ENCODE peak calls at places on chromosomes 4 and X, in nine cellular contexts. Z is HT1080; S is ACHN; L is uterus; J is caudate nucleus; M is activated naive CD4-positive, alpha-beta T cell; X is GM13976; Y is psoas muscle; P is GM03348. R is an unnamed sample.

GRCh38 chr4:19304028-19304427 is 947.7 kb upstream of the SLIT2 start:
- DNase-seq in J (no peak), S (no peak), Y (no peak), X (no peak), P (no peak), L (no peak), Z (no peak), M (no peak), R (no peak)

GRCh38 chr4:104451573-104451972 is 43.1 kb downstream of the CXXC4 start:
- DNase-seq in J (no peak), M (no peak), Y (no peak), Z (peak), S (peak), P (no peak), X (peak), L (no peak), R (no peak)

GRCh38 chr4:185890196-185890595 is 78.2 kb upstream of the SORBS2 start:
- DNase-seq in J (no peak), X (no peak), M (no peak), Z (no peak), S (no peak), L (no peak), Y (no peak), P (no peak), R (no peak)

GRCh38 chr4:579543-580175 is 3.6 kb upstream of the TMEM271 start:
- DNase-seq in L (no peak), P (no peak), M (no peak), X (peak), J (no peak), S (no peak), Z (no peak), Y (no peak), R (no peak)

GRCh38 chrX:9635368-9635767 is 130.3 kb downstream of the GPR143 start:
- DNase-seq in X (no peak), S (no peak), P (no peak), M (no peak), Z (no peak), L (no peak), J (no peak), Y (no peak), R (no peak)

GRCh38 chr4:38788327-38788726 is 5.5 kb upstream of the TLR10 start:
- DNase-seq in X (no peak), Z (no peak), S (no peak), L (no peak), Y (no peak), P (peak), J (no peak), M (no peak), R (no peak)

GRCh38 chrX:30702736-30703135 is 49.5 kb downstream of the GK start:
- DNase-seq in X (no peak), S (no peak), Z (peak), J (no peak), P (peak), M (no peak), L (no peak), Y (no peak), R (no peak)

GRCh38 chr4:115274545-115274944 is 161.1 kb upstream of the NDST4 start:
- DNase-seq in X (peak), J (no peak), Y (no peak), P (no peak), M (no peak), Z (no peak), L (no peak), S (no peak), R (no peak)

GRCh38 chrX:85922821-85923220 is 124.5 kb downstream of the CHM start:
- DNase-seq in P (peak), S (no peak), J (no peak), M (no peak), L (peak), Y (no peak), X (no peak), Z (peak), R (no peak)

GRCh38 chrX:123814343-123814742 is 45.5 kb upstream of the XIAP start:
- DNase-seq in P (no peak), S (no peak), X (no peak), J (no peak), Y (no peak), M (no peak), L (no peak), Z (no peak), R (no peak)

GRCh38 chr4:681736-682451 is 7.1 kb downstream of the SLC49A3 start:
- DNase-seq in P (no peak), L (no peak), S (no peak), J (no peak), X (peak), Z (no peak), M (no peak), Y (peak), R (peak)

GRCh38 chrX:155027509-155028066 is 944 bp downstream of the FUNDC2 start:
- DNase-seq in Z (peak), J (no peak), M (no peak), L (peak), P (peak), S (peak), X (no peak), Y (no peak), R (no peak)

GRCh38 chr4:187598246-187598645 is 397.3 kb upstream of the ZFP42 start:
- DNase-seq in X (no peak), L (no peak), Z (no peak), Y (no peak), P (no peak), M (no peak), S (no peak), J (no peak), R (no peak)

GRCh38 chr4:3286335-3287175 is 6.3 kb upstream of the RGS12 start:
- DNase-seq in P (no peak), M (no peak), Z (no peak), J (no peak), L (no peak), Y (no peak), X (peak), S (no peak), R (no peak)

GRCh38 chr4:3250956-3251690 is 2.2 kb downstream of the MSANTD1 start:
- DNase-seq in X (no peak), J (no peak), Y (peak), P (no peak), S (peak), Z (no peak), M (no peak), L (peak), R (no peak)

GRCh38 chrX:38768079-38768478 is 33.2 kb upstream of the MID1IP1 start:
- DNase-seq in L (no peak), J (no peak), S (peak), X (peak), M (no peak), Y (no peak), Z (peak), P (peak), R (no peak)

GRCh38 chr4:137623013-137623412 is 90.7 kb upstream of the PCDH18 start:
- DNase-seq in Z (no peak), J (no peak), M (no peak), P (no peak), X (no peak), Y (no peak), S (no peak), L (no peak), R (no peak)

GRCh38 chrX:29903365-29903764 is 312.0 kb upstream of the MAGEB2 start:
- DNase-seq in S (peak), L (no peak), Z (no peak), P (peak), Y (no peak), J (no peak), M (no peak), X (no peak), R (no peak)

GRCh38 chrX:138492371-138492770 is 219.1 kb downstream of the FGF13 start:
- DNase-seq in L (no peak), Y (no peak), M (no peak), J (no peak), P (no peak), X (no peak), S (no peak), Z (peak), R (no peak)

GRCh38 chr4:169416997-169417396 is 146.2 kb upstream of the SH3RF1 start:
- DNase-seq in J (no peak), L (no peak), X (no peak), S (no peak), M (no peak), Y (no peak), P (no peak), Z (peak), R (no peak)

GRCh38 chr4:81715335-81715734 is 243.6 kb upstream of the RASGEF1B start:
- DNase-seq in X (no peak), L (no peak), Z (no peak), M (no peak), J (no peak), P (no peak), S (no peak), Y (no peak), R (no peak)

GRCh38 chr4:3215733-3216132 is 33.2 kb upstream of the MSANTD1 start:
- DNase-seq in S (no peak), L (no peak), Z (no peak), Y (peak), P (no peak), J (no peak), X (no peak), M (no peak), R (no peak)

GRCh38 chr4:78293841-78294301 is 236.7 kb downstream of the FRAS1 start:
- DNase-seq in S (peak), J (no peak), X (no peak), L (no peak), Z (peak), Y (no peak), P (peak), M (no peak), R (no peak)

GRCh38 chr4:157072002-157072401 is 3.9 kb upstream of the GLRB start:
- DNase-seq in L (no peak), J (no peak), M (no peak), Y (no peak), X (no peak), S (no peak), Z (peak), P (peak), R (no peak)

GRCh38 chrX:3811331-3812311 is 98.2 kb upstream of the PRKX start:
- DNase-seq in P (peak), M (peak), X (peak), Y (no peak), J (peak), S (peak), L (peak), Z (peak), R (peak)

GRCh38 chrX:13690836-13691235 is 1.9 kb downstream of the RAB9A start:
- DNase-seq in X (no peak), Z (no peak), S (no peak), L (no peak), J (no peak), P (no peak), Y (no peak), M (no peak), R (no peak)

GRCh38 chrX:153554519-153555167 is 37.2 kb downstream of the ATP2B3 start:
- DNase-seq in L (peak), S (peak), M (peak), J (peak), Z (peak), X (peak), Y (peak), P (peak), R (peak)

GRCh38 chr4:161702287-161702686 is 461.5 kb downstream of the FSTL5 start:
- DNase-seq in S (no peak), Z (no peak), Y (no peak), P (no peak), J (no peak), X (no peak), M (no peak), L (no peak), R (no peak)

GRCh38 chr4:2856266-2856665 is 12.6 kb downstream of the ADD1 start:
- DNase-seq in P (no peak), M (no peak), Z (no peak), S (no peak), X (no peak), Y (no peak), L (no peak), J (no peak), R (no peak)

GRCh38 chr4:3045500-3045850 is 28.9 kb downstream of the HTT-AS start:
- DNase-seq in P (no peak), J (no peak), M (peak), L (no peak), S (no peak), X (peak), Y (peak), Z (peak), R (peak)

GRCh38 chrX:129642641-129643040 is 12.1 kb downstream of the APLN start:
- DNase-seq in S (no peak), M (no peak), Z (peak), Y (no peak), X (no peak), J (no peak), P (peak), L (no peak), R (no peak)